ENCODE peak calls at places on chromosomes 7 and 10, in five cellular contexts. Y, K, X, G and F are unnamed samples. For H3K4me1, the result is how much of the 10 kb centered on the place peaks cover.

GRCh38 chr7:148304456-148304855 is 286.1 kb upstream of the C7orf33 start:
- DNase-seq in Y (peak), K (no peak), X (no peak), G (peak), F (no peak)

GRCh38 chr7:78018541-78019456 is 220.2 kb downstream of the PHTF2 start:
- DNase-seq in Y (peak), K (no peak), X (peak), G (peak), F (no peak)

GRCh38 chr7:6656413-6656812 is 19.3 kb downstream of the ZNF316 start:
- DNase-seq in Y (no peak), K (no peak), X (no peak), G (no peak), F (peak)

GRCh38 chr10:16599662-16600061 is 78.0 kb upstream of the C1QL3 start:
- DNase-seq in Y (no peak), K (no peak), X (no peak), G (no peak), F (no peak)

GRCh38 chr10:71092812-71093391 is 119.5 kb upstream of the UNC5B start:
- DNase-seq in Y (peak), K (no peak), X (no peak), G (no peak), F (peak)

GRCh38 chr7:24879281-24879680 is 100.7 kb downstream of the OSBPL3 start:
- DNase-seq in Y (no peak), K (no peak), X (no peak), G (peak), F (no peak)

GRCh38 chr10:102399217-102400021 is 3.9 kb downstream of the NFKB2 start:
- DNase-seq in Y (peak), K (peak), X (peak), G (peak), F (peak)

GRCh38 chr7:150716368-150716767 is at the start of gene GIMAP1:
- DNase-seq in Y (no peak), K (no peak), X (peak), G (no peak), F (no peak)

GRCh38 chr10:43060291-43060690 is 16.6 kb upstream of the RET start:
- DNase-seq in Y (no peak), K (no peak), X (peak), G (no peak), F (no peak)

GRCh38 chr10:119191881-119192280 is 13.3 kb upstream of the PRDX3 start:
- DNase-seq in Y (no peak), K (no peak), X (no peak), G (no peak), F (no peak)

GRCh38 chr10:74058071-74058470 is 60.2 kb downstream of the VCL start:
- DNase-seq in Y (no peak), K (no peak), X (no peak), G (no peak), F (no peak)

GRCh38 chr7:92678291-92678920 is 88.2 kb upstream of the FAM133B start:
- DNase-seq in Y (no peak), K (peak), X (no peak), G (no peak), F (no peak)

GRCh38 chr7:52897708-52898107 is 137.7 kb upstream of the POM121L12 start:
- DNase-seq in Y (no peak), K (no peak), X (no peak), G (no peak), F (no peak)

GRCh38 chr10:7561216-7561893 is 105.4 kb downstream of the ITIH5 start:
- DNase-seq in Y (peak), K (peak), X (no peak), G (no peak), F (no peak)

GRCh38 chr10:120979435-120980315 is 128.5 kb downstream of the WDR11 start:
- DNase-seq in Y (peak), K (peak), X (no peak), G (no peak), F (no peak)

GRCh38 chr10:80407836-80408197 is 534 bp upstream of the PRXL2A start:
- DNase-seq in Y (peak), K (peak), X (peak), G (no peak), F (no peak)

GRCh38 chr7:91242097-91242846 is 22.0 kb upstream of the FZD1 start:
- DNase-seq in Y (no peak), K (no peak), X (no peak), G (no peak), F (no peak)

DNA sequence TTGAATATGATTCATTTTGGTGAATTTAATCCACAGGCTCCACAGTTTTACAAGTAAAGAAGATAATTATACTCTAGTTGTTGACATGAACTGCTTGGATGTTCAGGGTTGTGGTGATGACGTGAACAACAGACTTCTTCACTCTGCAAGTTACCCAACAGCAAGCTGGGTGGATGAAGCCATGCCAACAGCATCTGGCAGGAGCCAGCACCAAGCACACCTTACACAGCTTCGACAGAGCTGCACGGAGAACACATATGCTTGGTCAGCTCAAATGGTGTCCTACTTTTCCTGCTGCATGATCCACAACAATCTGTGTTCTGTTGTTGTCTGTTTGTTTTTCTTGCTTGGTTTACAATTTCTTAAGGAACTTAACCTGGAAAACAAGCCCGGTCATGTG is 9.8 kb downstream of the NOD1 start:
- DNase-seq in Y (no peak), K (no peak), X (no peak), G (no peak), F (no peak)
- TF ChIP-seq POLR2AphosphoS5 in Y (no peak), K (no peak), X (no peak), G (no peak), F (no peak)

GRCh38 chr7:7979556-7979955 is 11.0 kb downstream of the GLCCI1 start:
- DNase-seq in Y (no peak), K (no peak), X (no peak), G (no peak), F (no peak)
- H3K4me1 ChIP-seq in Y (under half), K (under half), X (under half), G (under half), F (under half)

DNA sequence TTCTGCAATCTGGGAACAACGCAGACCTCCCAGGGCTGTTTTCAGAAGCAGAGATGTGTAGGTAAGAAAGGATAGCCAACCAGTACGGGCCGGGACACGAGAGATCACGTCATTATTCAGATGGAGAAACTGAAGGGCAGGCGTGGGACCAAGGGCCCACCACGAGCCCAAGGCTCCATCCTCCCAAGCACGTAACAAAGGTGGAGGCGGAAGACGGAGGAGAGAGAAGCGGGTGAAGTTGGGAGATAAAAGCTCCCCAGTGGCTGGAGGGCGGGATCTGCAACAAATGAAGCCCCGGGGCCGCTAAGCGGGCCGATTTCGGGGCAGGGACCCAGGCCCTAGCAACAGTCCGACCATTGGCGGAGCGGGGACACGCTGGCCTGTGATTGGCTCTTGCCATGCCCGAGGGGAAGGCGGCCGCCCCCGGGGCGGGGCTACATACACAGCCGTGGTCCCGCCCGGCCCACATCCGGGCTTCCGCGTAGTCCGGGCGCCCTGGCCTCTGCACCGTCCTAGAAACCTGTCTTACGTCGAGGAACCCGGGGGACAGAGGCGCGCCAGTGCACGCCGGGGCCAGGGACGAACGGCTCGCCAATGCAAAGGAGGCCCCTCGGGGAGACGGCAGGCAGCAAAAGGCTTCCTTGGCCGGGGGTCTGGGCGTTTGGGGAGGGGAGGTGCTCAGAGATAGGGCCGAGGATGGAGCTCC is 15.5 kb downstream of the HSPB1 start:
- DNase-seq in Y (peak), K (peak), X (peak), G (peak), F (peak)
- TF ChIP-seq POLR2AphosphoS5 in Y (peak), K (peak), X (peak), G (peak), F (peak)

GRCh38 chr10:62376064-62377025 is 2.2 kb downstream of the ZNF365 start:
- DNase-seq in Y (no peak), K (no peak), X (no peak), G (no peak), F (no peak)

GRCh38 chr10:62380002-62380401 is 5.8 kb downstream of the ZNF365 start:
- DNase-seq in Y (no peak), K (peak), X (no peak), G (no peak), F (no peak)

GRCh38 chr10:62379394-62379793 is 5.2 kb downstream of the ZNF365 start:
- DNase-seq in Y (no peak), K (no peak), X (no peak), G (no peak), F (no peak)

GRCh38 chr10:62377026-62377415 is 2.9 kb downstream of the ZNF365 start:
- DNase-seq in Y (no peak), K (no peak), X (no peak), G (no peak), F (no peak)

DNA sequence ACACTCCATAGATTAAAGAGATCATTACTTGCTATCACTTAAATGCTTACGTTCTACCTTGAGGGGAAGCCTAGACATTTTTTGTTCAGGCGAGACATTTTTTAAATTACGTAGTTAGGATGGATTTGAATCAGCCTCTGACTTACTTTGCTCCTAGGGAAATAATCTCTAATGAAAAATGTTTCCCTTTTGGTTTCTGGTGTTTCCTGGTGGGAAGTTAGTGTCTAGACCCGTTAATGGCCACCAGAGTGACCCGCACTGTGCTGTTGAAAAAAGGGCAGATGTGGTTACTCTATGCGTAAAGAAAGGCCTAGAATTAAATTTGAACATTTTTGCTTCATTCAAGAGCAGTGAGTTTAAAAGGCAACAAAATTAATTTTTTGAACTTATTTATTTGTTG is 3.8 kb downstream of the ZNF365 start:
- DNase-seq in Y (no peak), K (no peak), X (no peak), G (no peak), F (no peak)
- H3K4me1 ChIP-seq in Y (under half), K (under half), X (under half), G (under half), F (under half)

GRCh38 chr7:107934991-107935770 is 44.2 kb downstream of the DLD start:
- DNase-seq in Y (no peak), K (no peak), X (no peak), G (no peak), F (no peak)

GRCh38 chr7:107938448-107939250 is 47.7 kb downstream of the DLD start:
- DNase-seq in Y (no peak), K (no peak), X (no peak), G (no peak), F (no peak)

GRCh38 chr7:107933386-107934013 is 42.5 kb downstream of the DLD start:
- DNase-seq in Y (no peak), K (no peak), X (no peak), G (no peak), F (no peak)

GRCh38 chr7:107937514-107937913 is 46.5 kb downstream of the DLD start:
- DNase-seq in Y (no peak), K (no peak), X (no peak), G (no peak), F (no peak)

DNA sequence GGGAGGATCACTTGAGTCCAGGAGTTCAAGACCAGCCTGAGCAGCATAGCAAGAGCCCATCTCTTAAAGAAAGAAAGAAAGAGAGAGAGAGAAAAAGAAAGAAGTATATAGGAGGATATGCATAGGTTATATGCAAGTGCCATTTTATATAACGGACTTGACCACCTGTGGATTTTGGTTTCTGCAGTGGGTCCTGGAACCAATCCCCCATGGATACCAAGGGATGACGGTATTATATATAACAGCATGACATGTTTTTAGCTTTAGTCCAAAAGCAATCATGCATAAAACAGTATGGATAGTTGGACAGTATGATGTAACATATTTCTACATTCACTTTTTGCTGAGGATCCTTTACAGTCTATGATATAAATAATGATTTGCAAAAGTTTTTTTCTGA is 45.3 kb downstream of the DLD start:
- DNase-seq in Y (no peak), K (no peak), X (no peak), G (no peak), F (no peak)
- TF ChIP-seq POLR2AphosphoS5 in Y (no peak), K (no peak), X (no peak), G (no peak), F (no peak)

GRCh38 chr7:139720705-139721231 is 57.0 kb downstream of the HIPK2 start:
- DNase-seq in Y (no peak), K (no peak), X (no peak), G (no peak), F (no peak)

GRCh38 chr7:139721417-139721816 is 56.4 kb downstream of the HIPK2 start:
- DNase-seq in Y (no peak), K (peak), X (no peak), G (no peak), F (no peak)

GRCh38 chr7:139721844-139722243 is 56.0 kb downstream of the HIPK2 start:
- DNase-seq in Y (no peak), K (no peak), X (no peak), G (no peak), F (no peak)

GRCh38 chr7:139720186-139720585 is 57.6 kb downstream of the HIPK2 start:
- DNase-seq in Y (no peak), K (no peak), X (no peak), G (no peak), F (no peak)

DNA sequence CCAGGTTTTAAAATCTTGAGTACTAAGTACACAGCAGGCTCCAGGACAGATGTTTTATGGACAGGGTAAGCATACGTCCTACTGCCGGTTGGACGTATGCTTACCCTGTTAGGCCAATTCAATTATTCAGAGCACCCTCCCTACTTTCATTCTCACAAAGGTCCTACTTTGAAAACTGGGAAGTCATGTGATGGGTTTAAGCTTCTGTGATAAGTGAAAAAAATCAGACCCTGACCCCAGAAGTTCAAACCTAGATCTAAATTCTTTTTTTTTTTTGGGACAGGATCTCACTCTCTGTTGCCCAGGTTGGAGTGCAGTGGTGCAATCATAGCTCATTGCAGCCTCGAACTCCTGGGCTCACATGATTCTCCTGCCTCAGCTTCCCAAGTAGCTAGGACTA is 55.2 kb downstream of the HIPK2 start:
- DNase-seq in Y (no peak), K (no peak), X (no peak), G (no peak), F (no peak)
- H3K4me1 ChIP-seq in Y (under half), K (half or more), X (half or more), G (under half), F (half or more)

GRCh38 chr10:110863361-110863760 is 8.4 kb upstream of the PDCD4 start:
- DNase-seq in Y (no peak), K (no peak), X (no peak), G (no peak), F (no peak)

GRCh38 chr10:110861476-110861875 is 10.3 kb upstream of the PDCD4 start:
- DNase-seq in Y (no peak), K (no peak), X (no peak), G (no peak), F (no peak)

GRCh38 chr10:110862961-110863360 is 8.8 kb upstream of the PDCD4 start:
- DNase-seq in Y (no peak), K (no peak), X (no peak), G (no peak), F (no peak)

GRCh38 chr10:110860576-110861241 is 11.0 kb upstream of the PDCD4 start:
- DNase-seq in Y (peak), K (peak), X (peak), G (no peak), F (no peak)

GRCh38 chr10:110861930-110862677 is 9.6 kb upstream of the PDCD4 start:
- DNase-seq in Y (no peak), K (no peak), X (no peak), G (no peak), F (no peak)
- TF ChIP-seq POLR2AphosphoS5 in Y (no peak), K (no peak), X (no peak), G (no peak), F (no peak)

DNA sequence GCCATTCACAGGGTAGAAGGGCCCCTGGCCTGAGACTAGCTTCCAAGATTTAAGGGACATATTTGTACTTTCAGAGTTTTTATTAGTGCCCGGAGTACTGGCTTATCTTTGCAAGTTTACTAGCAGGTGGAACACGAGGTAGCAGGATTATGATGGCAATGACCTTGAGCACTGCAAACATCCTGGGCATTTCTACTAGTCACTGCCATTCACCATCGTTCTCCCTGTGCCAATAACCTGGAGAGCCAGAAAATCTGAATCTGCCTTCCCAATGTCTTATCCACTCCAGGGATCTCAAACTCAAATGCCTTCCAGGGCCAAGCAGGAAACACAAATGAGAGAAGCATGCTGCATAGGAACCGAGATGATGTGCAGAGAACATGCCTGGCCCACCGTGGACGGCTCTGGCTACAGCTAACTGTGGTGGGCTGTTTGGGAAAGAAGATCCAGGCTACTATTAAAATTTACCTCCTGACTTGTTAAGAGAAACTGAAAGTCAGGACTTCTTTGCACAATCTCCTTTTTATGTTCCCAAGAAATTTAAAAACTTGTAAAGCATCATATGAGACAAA is 16.7 kb downstream of the FAM53B start:
- DNase-seq in Y (no peak), K (no peak), X (peak), G (no peak), F (no peak)
- H3K4me1 ChIP-seq in Y (under half), K (under half), X (half or more), G (under half), F (half or more)

GRCh38 chr10:97332586-97333350 is 1.8 kb downstream of the FRAT2 start:
- DNase-seq in Y (no peak), K (peak), X (no peak), G (peak), F (no peak)
- TF ChIP-seq POLR2AphosphoS5 in Y (peak), K (peak), X (peak), G (no peak), F (no peak)

GRCh38 chr10:79308016-79308415 is 39.3 kb upstream of the PPIF start:
- DNase-seq in Y (no peak), K (no peak), X (no peak), G (no peak), F (no peak)
- H3K4me1 ChIP-seq in Y (under half), K (under half), X (under half), G (under half), F (under half)